ENCODE peak calls at places on chromosomes 4 and X, in four cellular contexts. N, O, U and D are unnamed samples. For H3K4me1 and H3K36me3, the result is how much of the 10 kb centered on the place peaks cover.

GRCh38 chr4:85787133-85787532 is 312.2 kb downstream of the ARHGAP24 start:
- DNase-seq in U (no peak), N (no peak), O (no peak), D (peak)

GRCh38 chr4:78174931-78175330 is 117.8 kb downstream of the FRAS1 start:
- DNase-seq in O (no peak), N (no peak), U (no peak), D (no peak)

GRCh38 chrX:151754042-151754419 is 19.5 kb downstream of the CNGA2 start:
- DNase-seq in N (peak), O (no peak), U (no peak), D (no peak)

GRCh38 chr4:54659213-54660144 is 1.7 kb downstream of the KIT start:
- DNase-seq in O (no peak), U (no peak), N (no peak), D (no peak)

GRCh38 chr4:46946914-46947313 is 37.9 kb upstream of the COX7B2 start:
- DNase-seq in O (no peak), N (no peak), U (no peak), D (no peak)

GRCh38 chrX:118495958-118496762 is 545 bp downstream of the DOCK11 start:
- DNase-seq in N (peak), O (peak), U (peak), D (peak)

GRCh38 chr4:182185491-182185890 is 57.7 kb upstream of the TENM3 start:
- DNase-seq in O (no peak), N (no peak), U (no peak), D (no peak)

GRCh38 chrX:66676990-66677389 is 38.1 kb upstream of the EDA2R start:
- DNase-seq in U (no peak), N (no peak), O (no peak), D (peak)

GRCh38 chr4:184448828-184449227 is 25.5 kb downstream of the IRF2 start:
- DNase-seq in O (no peak), U (no peak), N (peak), D (peak)

GRCh38 chr4:38667005-38667771 is 3.2 kb downstream of the KLF3 start:
- DNase-seq in O (peak), U (no peak), N (peak), D (peak)
- H3K27ac ChIP-seq in O (no peak), U (peak), N (peak), D (peak)

DNA sequence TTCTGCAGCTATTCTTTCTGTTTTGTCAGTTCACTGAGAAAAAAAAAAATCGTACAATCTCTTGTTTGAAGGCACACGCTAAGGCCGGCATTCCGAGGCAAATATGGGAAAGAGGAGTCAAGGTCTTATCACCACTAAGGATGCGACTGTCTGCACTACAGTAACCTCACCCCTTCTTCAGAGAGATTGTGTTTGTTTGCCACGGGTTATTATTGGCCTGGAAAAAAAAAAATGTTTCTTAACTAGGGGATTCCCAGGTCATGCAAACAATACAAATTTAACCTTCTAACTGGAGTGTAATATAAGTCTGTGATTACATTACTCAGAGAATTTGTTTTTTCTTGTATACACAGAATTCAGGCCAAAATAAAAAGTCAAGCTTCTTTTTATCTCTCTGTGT is 168.3 kb downstream of the TMA16 start:
- DNase-seq in O (no peak), U (no peak), N (no peak), D (no peak)
- H3K4me1 ChIP-seq in O (under half), U (under half), N (under half), D (under half)

DNA sequence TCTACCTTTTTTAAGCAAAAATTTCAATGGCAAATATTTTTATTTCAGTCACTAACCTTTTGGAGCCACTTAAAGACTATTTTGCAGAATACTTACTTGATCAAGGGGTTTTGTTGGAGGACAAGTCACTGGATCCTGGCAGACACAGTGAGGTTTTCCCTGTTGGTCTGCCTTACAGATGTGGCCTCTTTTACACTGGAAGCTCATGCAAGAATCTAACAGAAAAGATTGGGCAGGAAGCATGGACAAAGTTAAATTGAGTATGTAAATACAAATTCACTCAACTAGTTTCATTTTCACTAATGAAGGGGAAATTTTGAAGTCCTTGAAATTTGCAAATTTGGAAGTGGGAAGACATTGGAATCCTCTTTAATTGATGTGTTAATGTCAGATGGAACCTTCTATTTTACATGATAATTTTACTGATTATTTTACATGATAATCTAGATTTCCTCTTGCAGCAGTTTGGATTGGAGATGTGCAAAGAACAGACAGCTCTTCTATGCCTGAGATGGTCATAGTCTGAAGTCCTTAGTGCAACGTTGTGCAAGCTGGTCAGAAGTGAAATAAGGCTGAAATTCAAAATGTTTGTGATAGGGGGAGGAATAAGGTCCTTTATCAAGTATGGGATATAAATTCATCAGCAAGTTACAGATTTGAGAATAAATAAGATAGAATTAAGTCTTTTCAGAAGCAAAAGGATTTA is 38.4 kb downstream of the SPARCL1 start:
- DNase-seq in O (no peak), U (no peak), N (no peak), D (no peak)
- H3K36me3 ChIP-seq in O (under half), U (half or more), N (half or more), D (under half)

GRCh38 chrX:150567645-150568319 is 639 bp upstream of the MTM1 start:
- DNase-seq in N (no peak), O (no peak), U (no peak), D (no peak)

GRCh38 chrX:150566734-150567182 is 1.7 kb upstream of the MTM1 start:
- DNase-seq in N (no peak), O (no peak), U (no peak), D (no peak)

GRCh38 chrX:150569155-150569477 is 695 bp downstream of the MTM1 start:
- DNase-seq in U (peak), O (peak), N (no peak), D (no peak)

GRCh38 chrX:150570512-150570911 is 2.1 kb downstream of the MTM1 start:
- DNase-seq in N (no peak), U (no peak), O (no peak), D (no peak)

DNA sequence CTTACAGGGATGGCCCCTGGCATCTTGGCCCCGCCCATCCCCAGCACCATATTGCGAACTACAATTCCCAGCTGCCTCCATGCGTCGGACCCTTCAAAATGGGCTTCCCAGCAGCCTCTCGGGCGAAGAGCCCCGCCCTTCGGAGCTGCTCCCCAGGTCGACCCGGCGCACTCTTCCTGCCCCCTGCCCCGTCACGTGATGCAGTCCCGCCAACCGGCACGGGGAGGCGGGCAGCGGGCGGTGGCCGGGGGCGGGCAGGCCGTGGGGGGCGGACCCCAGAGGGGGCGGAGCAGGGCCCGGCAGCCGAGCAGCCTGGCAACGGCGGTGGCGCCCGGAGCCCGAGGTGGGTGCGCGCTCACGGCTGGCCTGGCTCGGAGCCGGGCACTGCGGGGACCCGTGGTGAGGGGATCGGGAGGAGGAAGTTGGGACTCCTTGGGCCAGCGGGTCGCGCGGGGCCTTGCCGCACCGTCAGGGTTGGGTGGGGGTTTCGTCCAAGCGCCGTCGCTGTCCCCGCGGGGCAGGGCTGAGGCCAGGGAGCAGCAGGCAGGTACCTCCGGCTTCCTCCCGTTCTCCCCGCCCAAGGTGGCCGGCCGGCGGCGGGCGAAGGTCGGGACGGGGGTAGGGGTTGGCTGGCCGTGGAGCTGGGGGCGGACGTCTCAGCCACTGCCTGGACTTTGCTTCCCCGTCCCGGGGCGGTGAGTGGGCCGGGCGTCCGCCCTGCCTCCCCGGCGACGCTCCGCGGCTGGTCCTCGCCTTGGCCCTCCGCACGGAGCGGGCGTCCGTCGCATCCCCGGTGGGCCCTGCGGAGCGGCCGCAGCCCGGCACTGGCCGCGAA is at the start of gene MTM1:
- DNase-seq in U (peak), N (peak), O (peak), D (peak)
- H3K27ac ChIP-seq in U (peak), N (peak), O (peak), D (peak)

GRCh38 chr4:3877868-3878267 is 111.7 kb downstream of the ADRA2C start:
- DNase-seq in O (peak), U (no peak), N (no peak), D (no peak)
- H3K4me1 ChIP-seq in O (under half), U (under half), N (under half), D (under half)

GRCh38 chr4:80037864-80038263 is 35.2 kb downstream of the ANTXR2 start:
- DNase-seq in N (no peak), O (no peak), U (no peak), D (no peak)

GRCh38 chr4:80036306-80036705 is 36.7 kb downstream of the ANTXR2 start:
- DNase-seq in N (no peak), U (no peak), O (no peak), D (no peak)

GRCh38 chr4:80036949-80037348 is 36.1 kb downstream of the ANTXR2 start:
- DNase-seq in O (no peak), U (no peak), N (no peak), D (peak)

GRCh38 chr4:80033581-80033980 is 39.4 kb downstream of the ANTXR2 start:
- DNase-seq in O (no peak), N (no peak), U (no peak), D (no peak)

DNA sequence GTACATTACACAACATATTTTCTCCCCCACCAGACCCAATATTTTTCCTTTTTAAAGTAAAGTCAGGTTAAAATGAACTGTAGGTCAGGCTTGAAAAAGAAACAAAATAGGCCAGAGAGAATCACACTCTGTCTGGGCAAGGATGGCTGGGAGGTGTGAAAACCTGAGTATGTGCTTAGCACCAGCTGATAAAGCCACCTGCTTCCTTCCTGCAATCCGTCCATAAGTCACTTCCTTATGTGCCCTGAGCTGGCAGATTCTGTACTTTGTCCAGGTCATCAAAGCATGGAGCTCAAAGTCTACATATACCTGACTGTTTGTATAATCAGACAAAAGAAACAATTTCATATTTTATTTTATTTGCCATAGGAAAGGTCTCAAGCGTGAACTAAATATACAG is 37.7 kb downstream of the ANTXR2 start:
- DNase-seq in U (no peak), O (no peak), N (no peak), D (no peak)
- H3K36me3 ChIP-seq in U (under half), O (under half), N (under half), D (under half)

DNA sequence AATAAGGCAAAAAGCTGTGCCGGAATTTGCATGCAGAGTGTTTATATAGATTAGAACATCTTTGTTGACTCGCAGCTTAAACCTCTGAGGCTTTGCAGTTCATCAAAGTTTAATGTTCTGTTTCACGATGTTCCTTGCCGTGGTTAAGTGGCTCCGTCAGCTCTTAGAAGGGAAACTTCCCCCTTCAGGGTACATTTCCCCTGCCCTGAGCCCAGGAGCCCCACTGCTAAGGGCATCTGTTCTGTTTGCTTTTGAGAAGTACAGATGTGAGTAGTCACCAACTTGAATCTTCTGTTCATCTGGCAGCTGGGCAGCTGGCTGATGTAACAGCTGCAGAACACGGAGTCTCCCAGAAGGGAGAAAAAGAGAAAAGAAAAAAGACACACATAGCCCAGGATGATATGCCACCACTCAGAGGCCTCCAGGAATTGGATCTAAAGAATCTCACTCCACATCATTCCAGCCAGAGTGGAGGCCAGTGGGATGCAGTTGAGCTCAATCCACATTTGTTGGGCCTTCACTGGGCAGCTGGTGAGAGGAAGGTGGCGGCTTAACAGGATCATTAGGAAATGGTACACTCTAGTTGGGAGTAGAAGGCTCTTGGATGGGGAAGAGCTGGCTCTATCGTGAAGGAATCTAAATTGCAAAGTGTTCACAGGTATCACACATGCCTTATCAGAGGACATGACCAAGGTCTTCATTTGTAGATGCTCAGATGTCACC is 178.7 kb upstream of the RBPJ start:
- DNase-seq in U (no peak), O (no peak), N (peak), D (no peak)
- H3K27ac ChIP-seq in U (peak), O (no peak), N (no peak), D (no peak)

GRCh38 chr4:145937021-145937861 is 1.4 kb downstream of the ZNF827 start:
- DNase-seq in O (peak), U (peak), N (no peak), D (peak)
- H3K4me1 ChIP-seq in O (half or more), U (under half), N (under half), D (half or more)

DNA sequence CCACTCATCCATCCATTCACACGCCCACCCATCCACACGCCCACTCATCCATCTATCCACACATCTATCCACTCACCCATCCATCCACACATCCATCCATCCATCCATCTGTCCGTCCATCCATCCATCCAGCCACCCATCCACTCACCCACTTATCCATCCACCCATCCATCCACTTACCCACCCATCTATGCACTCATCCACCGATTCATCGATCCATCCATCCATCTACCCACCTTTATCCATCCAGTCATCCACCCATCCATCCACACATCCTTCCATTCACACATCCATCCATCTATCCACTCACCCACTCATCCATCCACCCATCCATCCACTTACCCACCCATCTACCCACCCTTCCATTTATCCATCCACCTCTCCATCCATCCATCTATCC is 28.3 kb downstream of the ASMTL start:
- DNase-seq in U (peak), N (no peak), O (no peak), D (no peak)
- H3K36me3 ChIP-seq in U (under half), N (under half), O (half or more), D (under half)

DNA sequence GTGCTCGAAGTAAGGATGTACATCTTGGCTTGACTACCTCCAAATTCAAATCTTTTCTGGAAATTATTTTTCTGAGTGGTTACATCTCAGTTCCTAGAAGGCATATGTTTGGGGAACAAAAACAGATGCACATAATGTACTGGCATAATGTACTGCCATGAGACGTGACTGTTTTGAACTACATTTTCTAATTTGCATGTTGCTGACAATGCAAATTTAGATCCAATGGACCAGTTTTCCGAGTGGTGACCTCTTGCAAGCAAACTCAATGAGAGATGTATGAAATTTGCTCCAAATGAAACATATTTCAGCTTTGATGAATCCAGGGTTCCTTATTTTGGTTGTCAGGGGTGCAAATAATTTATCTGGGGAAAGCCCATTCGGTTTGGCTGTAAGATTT is 694.3 kb downstream of the GRXCR1 start:
- DNase-seq in N (no peak), O (no peak), U (no peak), D (no peak)
- H3K27ac ChIP-seq in N (no peak), O (no peak), U (no peak), D (no peak)